ENCODE peak calls at places on chromosomes 1 and 21, in six cellular contexts. One of them, this sample, is unnamed.

GRCh38 chr1:100597784-100598183 is 59.8 kb downstream of the GPR88 start:
- DNase-seq in AG08395: no peak
- DNase-seq in osteocyte: no peak
- DNase-seq in T-helper 1 cell: no peak
- DNase-seq in stimulated activated CD4-positive, alpha-beta T cell treated with anti-CD3 and anti-CD28 coated beads, Interleukin-2, amount 100 ng/mL, for 24 hours: no peak
- DNase-seq in GF-D8: no peak
- DNase-seq in this sample: no peak

GRCh38 chr1:165116732-165117131 is 239.8 kb downstream of the LMX1A start:
- DNase-seq in AG08395: peak; percentile 75
- DNase-seq in osteocyte: no peak
- DNase-seq in T-helper 1 cell: no peak
- DNase-seq in stimulated activated CD4-positive, alpha-beta T cell treated with anti-CD3 and anti-CD28 coated beads, Interleukin-2, amount 100 ng/mL, for 24 hours: no peak
- DNase-seq in GF-D8: no peak
- DNase-seq in this sample: peak; percentile 34

GRCh38 chr1:53343831-53344668 is 16.2 kb upstream of the LRP8 start:
- DNase-seq in AG08395: peak; percentile 37
- DNase-seq in osteocyte: peak; percentile 78
- DNase-seq in T-helper 1 cell: no peak
- DNase-seq in stimulated activated CD4-positive, alpha-beta T cell treated with anti-CD3 and anti-CD28 coated beads, Interleukin-2, amount 100 ng/mL, for 24 hours: peak; percentile 11
- DNase-seq in GF-D8: no peak
- DNase-seq in this sample: peak; percentile 5

GRCh38 chr1:156584813-156585212 is 5.3 kb downstream of the TTC24 start:
- DNase-seq in AG08395: no peak
- DNase-seq in osteocyte: no peak
- DNase-seq in T-helper 1 cell: no peak
- DNase-seq in stimulated activated CD4-positive, alpha-beta T cell treated with anti-CD3 and anti-CD28 coated beads, Interleukin-2, amount 100 ng/mL, for 24 hours: no peak
- DNase-seq in GF-D8: no peak
- DNase-seq in this sample: peak; percentile 34

GRCh38 chr21:46634966-46635323 is 529 bp upstream of the PRMT2 start:
- DNase-seq in AG08395: peak; percentile 77
- DNase-seq in osteocyte: peak; percentile 89
- DNase-seq in T-helper 1 cell: peak; percentile 67
- DNase-seq in stimulated activated CD4-positive, alpha-beta T cell treated with anti-CD3 and anti-CD28 coated beads, Interleukin-2, amount 100 ng/mL, for 24 hours: no peak
- DNase-seq in GF-D8: peak; percentile 87
- DNase-seq in this sample: peak; percentile 89

GRCh38 chr21:20999567-21000169 is 1.5 kb downstream of the NCAM2 start:
- DNase-seq in AG08395: peak; percentile 54
- DNase-seq in osteocyte: no peak
- DNase-seq in T-helper 1 cell: peak; percentile 4
- DNase-seq in stimulated activated CD4-positive, alpha-beta T cell treated with anti-CD3 and anti-CD28 coated beads, Interleukin-2, amount 100 ng/mL, for 24 hours: peak; percentile 22
- DNase-seq in GF-D8: no peak
- DNase-seq in this sample: peak; percentile 58

GRCh38 chr1:173161510-173162221 is 45.5 kb downstream of the TNFSF4 start:
- DNase-seq in AG08395: no peak
- DNase-seq in osteocyte: no peak
- DNase-seq in T-helper 1 cell: peak; percentile 21
- DNase-seq in stimulated activated CD4-positive, alpha-beta T cell treated with anti-CD3 and anti-CD28 coated beads, Interleukin-2, amount 100 ng/mL, for 24 hours: no peak
- DNase-seq in GF-D8: no peak
- DNase-seq in this sample: no peak

GRCh38 chr1:108346137-108346536 is 102.3 kb upstream of the NBPF4 start:
- DNase-seq in AG08395: no peak
- DNase-seq in osteocyte: no peak
- DNase-seq in T-helper 1 cell: no peak
- DNase-seq in stimulated activated CD4-positive, alpha-beta T cell treated with anti-CD3 and anti-CD28 coated beads, Interleukin-2, amount 100 ng/mL, for 24 hours: no peak
- DNase-seq in GF-D8: no peak
- DNase-seq in this sample: no peak

GRCh38 chr1:40662864-40663263 is 2.6 kb downstream of the RIMS3 start:
- DNase-seq in AG08395: no peak
- DNase-seq in osteocyte: no peak
- DNase-seq in T-helper 1 cell: peak; percentile 27
- DNase-seq in stimulated activated CD4-positive, alpha-beta T cell treated with anti-CD3 and anti-CD28 coated beads, Interleukin-2, amount 100 ng/mL, for 24 hours: no peak
- DNase-seq in GF-D8: no peak
- DNase-seq in this sample: no peak

GRCh38 chr1:17635811-17636210 is 96.3 kb downstream of the ARHGEF10L start:
- DNase-seq in AG08395: no peak
- DNase-seq in osteocyte: no peak
- DNase-seq in T-helper 1 cell: no peak
- DNase-seq in stimulated activated CD4-positive, alpha-beta T cell treated with anti-CD3 and anti-CD28 coated beads, Interleukin-2, amount 100 ng/mL, for 24 hours: no peak
- DNase-seq in GF-D8: no peak
- DNase-seq in this sample: no peak

GRCh38 chr1:157137051-157137772 is 983 bp downstream of the ETV3 start:
- DNase-seq in AG08395: peak; percentile 46
- DNase-seq in osteocyte: no peak
- DNase-seq in T-helper 1 cell: peak; percentile 18
- DNase-seq in stimulated activated CD4-positive, alpha-beta T cell treated with anti-CD3 and anti-CD28 coated beads, Interleukin-2, amount 100 ng/mL, for 24 hours: no peak
- DNase-seq in GF-D8: no peak
- DNase-seq in this sample: peak; percentile 43

GRCh38 chr1:247390996-247391395 is 25.0 kb upstream of the NLRP3 start:
- DNase-seq in AG08395: no peak
- DNase-seq in osteocyte: no peak
- DNase-seq in T-helper 1 cell: no peak
- DNase-seq in stimulated activated CD4-positive, alpha-beta T cell treated with anti-CD3 and anti-CD28 coated beads, Interleukin-2, amount 100 ng/mL, for 24 hours: no peak
- DNase-seq in GF-D8: no peak
- DNase-seq in this sample: no peak

GRCh38 chr1:108686609-108687313 is 5.3 kb upstream of the PRPF38B start:
- DNase-seq in AG08395: peak; percentile 74
- DNase-seq in osteocyte: no peak
- DNase-seq in T-helper 1 cell: no peak
- DNase-seq in stimulated activated CD4-positive, alpha-beta T cell treated with anti-CD3 and anti-CD28 coated beads, Interleukin-2, amount 100 ng/mL, for 24 hours: no peak
- DNase-seq in GF-D8: no peak
- DNase-seq in this sample: no peak

This sample was measured in hepatocyte.